ENCODE peak calls at places on chromosomes 5 and 9, in ten cellular contexts. K is brain microvascular endothelial cell; W is neural progenitor cell; A is CD8-positive, alpha-beta T cell; H is PC-3; F is ascending aorta; U is heart left ventricle; P is lower lobe of right lung; S is fibroblast of lung; B is Calu3. E is an unnamed sample.

GRCh38 chr9:30362368-30362767 is 2022.1 kb upstream of the ACO1 start:
- DNase-seq in B (no peak), K (no peak), P (no peak), A (no peak), S (no peak), H (no peak), W (no peak), F (no peak), U (no peak), E (no peak)

GRCh38 chr5:142545653-142546322 is 140.1 kb downstream of the FGF1 start:
- DNase-seq in W (no peak), K (peak), H (no peak), U (no peak), F (no peak), B (no peak), P (no peak), S (peak), A (no peak), E (no peak)

GRCh38 chr9:77977210-77977611 is 54.4 kb downstream of the GNAQ start:
- DNase-seq in U (peak), A (peak), W (peak), H (no peak), S (peak), K (peak), B (peak), F (no peak), P (peak), E (no peak)

GRCh38 chr5:179313849-179314521 is 31.3 kb downstream of the ADAMTS2 start:
- DNase-seq in B (no peak), W (no peak), S (peak), U (peak), F (peak), K (no peak), A (no peak), P (peak), H (no peak), E (peak)

GRCh38 chr9:13151489-13151888 is 128.0 kb downstream of the MPDZ start:
- DNase-seq in A (no peak), K (no peak), U (no peak), S (no peak), W (no peak), P (no peak), F (no peak), B (no peak), H (no peak), E (no peak)

GRCh38 chr5:9512452-9512851 is 33.4 kb downstream of the SEMA5A start:
- DNase-seq in A (no peak), H (no peak), K (no peak), P (no peak), U (no peak), S (peak), B (no peak), W (no peak), F (no peak), E (no peak)

GRCh38 chr9:131670247-131670681 is 69.6 kb downstream of the RAPGEF1 start:
- DNase-seq in P (peak), K (no peak), H (no peak), F (peak), W (no peak), B (no peak), U (peak), A (no peak), S (no peak), E (no peak)

GRCh38 chr5:138352071-138352721 is at the start of gene KDM3B:
- DNase-seq in A (peak), B (peak), W (peak), H (peak), P (peak), U (peak), K (peak), F (peak), S (peak), E (no peak)

GRCh38 chr9:107274096-107274495 is 9.0 kb upstream of the RAD23B start:
- DNase-seq in B (no peak), S (no peak), K (no peak), H (no peak), W (no peak), A (no peak), U (no peak), P (no peak), F (no peak), E (no peak)

GRCh38 chr5:172770374-172770674 is 671 bp downstream of the DUSP1 start:
- DNase-seq in B (no peak), H (no peak), A (peak), U (no peak), P (no peak), S (peak), W (no peak), K (no peak), F (no peak), E (no peak)

GRCh38 chr5:172769598-172770373 is 1.2 kb downstream of the DUSP1 start:
- DNase-seq in A (peak), K (peak), B (no peak), H (no peak), W (peak), U (no peak), F (no peak), S (peak), P (no peak), E (no peak)

GRCh38 chr5:172772112-172772906 is 1.3 kb upstream of the DUSP1 start:
- DNase-seq in F (peak), K (peak), B (peak), W (peak), H (peak), A (peak), S (peak), U (peak), P (peak), E (peak)

GRCh38 chr5:172771439-172772111 is 580 bp upstream of the DUSP1 start:
- DNase-seq in H (peak), W (no peak), F (no peak), A (no peak), U (no peak), B (no peak), S (peak), K (no peak), P (no peak), E (no peak)

DNA sequence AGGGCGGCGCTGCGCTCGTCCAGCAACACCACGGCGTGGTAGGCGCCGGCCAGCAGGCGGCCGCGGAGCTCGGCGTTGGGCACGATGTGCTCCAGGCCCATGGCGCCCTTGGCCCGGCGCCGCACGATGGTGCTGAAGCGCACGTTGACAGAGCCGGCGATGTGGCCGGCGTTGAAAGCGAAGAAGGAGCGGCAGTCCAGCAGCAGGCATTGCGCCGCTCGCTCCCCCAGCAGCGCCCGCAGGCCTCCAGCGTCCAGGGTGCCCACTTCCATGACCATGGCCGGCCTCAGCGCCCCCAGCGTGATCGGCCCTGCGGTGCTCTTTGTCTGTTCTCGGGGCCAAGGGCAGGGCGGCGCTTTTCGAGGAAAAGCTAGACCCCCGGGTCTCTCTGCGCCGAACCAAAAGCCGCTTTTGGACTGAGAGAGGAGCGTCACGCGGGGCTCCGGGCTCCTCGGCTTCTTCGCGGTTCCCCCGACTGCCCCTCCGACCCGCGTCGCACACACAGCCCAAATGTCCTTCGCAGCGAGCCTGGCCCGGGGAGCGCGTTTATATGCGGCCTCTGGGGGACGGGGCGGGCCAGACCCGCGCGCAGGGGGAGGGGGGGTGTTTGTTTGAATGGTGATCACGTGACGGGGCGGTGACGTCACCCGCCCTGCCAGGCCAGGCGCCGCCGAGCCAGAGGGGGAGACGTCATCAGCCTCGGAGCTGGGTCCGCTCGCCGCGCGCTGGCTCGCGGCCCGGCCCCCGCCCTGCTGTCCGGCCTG is at the start of gene DUSP1:
- DNase-seq in K (peak), W (peak), H (peak), F (peak), P (peak), S (peak), U (peak), B (peak), A (peak), E (peak)
- TF ChIP-seq CTCF in K (peak), W (peak), H (peak), F (no peak), P (peak), S (no peak), U (peak), B (peak), A (no peak), E (peak)

GRCh38 chr5:128353416-128354107 is 184.5 kb downstream of the FBN2 start:
- DNase-seq in F (no peak), U (no peak), H (no peak), K (no peak), B (no peak), A (no peak), W (no peak), S (no peak), P (no peak), E (no peak)

GRCh38 chr5:128349044-128349629 is 188.9 kb downstream of the FBN2 start:
- DNase-seq in W (no peak), A (no peak), F (no peak), U (peak), B (peak), P (no peak), H (peak), K (no peak), S (peak), E (no peak)

GRCh38 chr5:128346038-128346437 is 192.0 kb downstream of the FBN2 start:
- DNase-seq in F (no peak), U (no peak), W (no peak), A (no peak), B (no peak), S (no peak), H (no peak), K (no peak), P (no peak), E (no peak)

GRCh38 chr5:128356011-128356410 is 182.0 kb downstream of the FBN2 start:
- DNase-seq in B (no peak), U (no peak), W (no peak), A (no peak), S (peak), K (no peak), F (no peak), H (no peak), P (no peak), E (no peak)

GRCh38 chr5:128350705-128351104 is 187.3 kb downstream of the FBN2 start:
- DNase-seq in S (no peak), B (no peak), A (no peak), K (no peak), F (no peak), H (no peak), P (no peak), U (no peak), W (no peak), E (no peak)
- TF ChIP-seq CTCF in S (no peak), B (no peak), A (no peak), K (no peak), F (no peak), H (no peak), P (no peak), U (no peak), W (no peak), E (no peak)

GRCh38 chr5:38554860-38555259 is 1.6 kb downstream of the LIFR start:
- DNase-seq in A (no peak), F (no peak), B (no peak), U (no peak), P (no peak), S (no peak), H (no peak), W (no peak), K (no peak), E (no peak)

GRCh38 chr5:38548064-38548759 is 8.2 kb downstream of the LIFR start:
- DNase-seq in B (no peak), K (no peak), H (peak), F (no peak), U (no peak), S (no peak), W (no peak), P (no peak), A (no peak), E (no peak)

GRCh38 chr5:38547257-38547656 is 9.2 kb downstream of the LIFR start:
- DNase-seq in H (no peak), W (no peak), B (no peak), P (no peak), K (no peak), A (no peak), F (no peak), U (no peak), S (peak), E (no peak)

GRCh38 chr5:38553001-38553521 is 3.4 kb downstream of the LIFR start:
- DNase-seq in U (no peak), K (no peak), F (no peak), B (no peak), P (no peak), S (no peak), H (no peak), A (no peak), W (no peak), E (no peak)

GRCh38 chr5:38551020-38552017 is 5.1 kb downstream of the LIFR start:
- DNase-seq in K (peak), S (peak), W (peak), H (peak), F (no peak), P (no peak), A (no peak), B (peak), U (no peak), E (no peak)
- TF ChIP-seq CTCF in K (peak), S (peak), W (peak), H (peak), F (peak), P (peak), A (peak), B (peak), U (peak), E (peak)

GRCh38 chr9:68577778-68578591 is 37.3 kb upstream of the TMEM252 start:
- DNase-seq in A (no peak), H (no peak), W (no peak), B (no peak), P (no peak), S (no peak), F (no peak), U (no peak), K (no peak), E (no peak)

GRCh38 chr9:68575821-68576220 is 35.1 kb upstream of the TMEM252 start:
- DNase-seq in F (no peak), K (no peak), H (no peak), B (no peak), A (no peak), U (no peak), W (no peak), P (no peak), S (no peak), E (no peak)

DNA sequence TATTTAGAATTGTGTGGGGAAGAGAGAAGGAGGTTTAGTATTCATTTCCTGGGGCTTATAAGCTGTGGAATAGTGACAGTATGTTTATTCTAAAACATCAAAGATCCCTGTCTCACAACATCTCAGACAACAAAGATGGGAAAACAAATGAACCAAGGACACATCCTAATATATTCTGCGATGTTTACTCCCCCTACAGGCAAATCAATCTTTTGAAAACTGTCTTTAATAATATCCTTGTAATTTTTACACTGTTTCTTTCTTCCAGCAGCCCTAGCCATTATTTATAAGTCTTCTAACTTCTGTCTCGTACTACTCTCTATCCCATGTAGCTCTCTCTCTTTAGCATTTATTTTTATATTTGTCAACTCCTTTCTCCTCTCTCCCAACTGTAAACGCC is 33.5 kb upstream of the TMEM252 start:
- DNase-seq in F (no peak), W (no peak), S (peak), H (peak), P (no peak), B (no peak), K (no peak), A (no peak), U (no peak), E (no peak)
- TF ChIP-seq CTCF in F (peak), W (peak), S (peak), H (peak), P (peak), B (no peak), K (peak), A (no peak), U (peak), E (peak)

DNA sequence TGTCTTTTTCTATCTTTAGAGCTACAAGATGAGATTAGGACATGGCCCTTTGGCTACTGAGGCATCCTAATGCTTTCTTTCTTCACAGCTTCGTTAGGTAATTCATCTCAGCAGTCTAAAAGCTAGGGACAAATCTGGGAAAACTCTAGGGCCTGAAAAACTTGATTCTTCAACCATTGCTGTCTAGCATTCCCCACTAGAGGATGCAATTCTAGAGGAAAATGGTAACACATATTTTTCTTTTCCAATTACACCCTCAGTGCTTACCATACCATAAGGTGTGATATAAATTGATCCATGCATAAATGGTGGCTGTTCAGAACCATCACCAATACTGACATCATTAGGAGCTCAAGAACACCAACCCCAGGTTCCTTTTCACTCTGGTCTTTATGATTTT is 525.8 kb upstream of the TRPC7 start:
- DNase-seq in B (no peak), P (no peak), W (no peak), S (no peak), A (no peak), K (no peak), U (no peak), H (no peak), F (no peak), E (no peak)
- TF ChIP-seq CTCF in B (no peak), P (no peak), W (no peak), S (no peak), A (no peak), K (peak), U (no peak), H (no peak), F (no peak), E (peak)

E was measured in chondrocyte.